ENCODE peak calls at places on chromosomes 4 and X, in six cellular contexts. One of them, this sample, is unnamed. For H3K36me3, the result is how much of the 10 kb centered on the place peaks cover.

GRCh38 chr4:148397006-148397673 is 45.1 kb downstream of the NR3C2 start:
- DNase-seq in WERI-Rb-1: no peak
- DNase-seq in lower lobe of right lung: no peak
- DNase-seq in CD8-positive, alpha-beta T cell: no peak
- DNase-seq in Peyer's patch: no peak
- DNase-seq in brain microvascular endothelial cell: no peak
- DNase-seq in this sample: no peak

GRCh38 chr4:101651778-101652177 is 138.8 kb upstream of the BANK1 start:
- DNase-seq in WERI-Rb-1: no peak
- DNase-seq in Peyer's patch: no peak
- DNase-seq in lower lobe of right lung: no peak
- DNase-seq in brain microvascular endothelial cell: no peak
- DNase-seq in CD8-positive, alpha-beta T cell: no peak
- DNase-seq in this sample: no peak

GRCh38 chr4:173436149-173436579 is 37.2 kb upstream of the SCRG1 start:
- DNase-seq in CD8-positive, alpha-beta T cell: no peak
- DNase-seq in Peyer's patch: no peak
- DNase-seq in brain microvascular endothelial cell: peak
- DNase-seq in lower lobe of right lung: no peak
- DNase-seq in WERI-Rb-1: no peak
- DNase-seq in this sample: no peak

GRCh38 chr4:13523591-13524503 is 20.5 kb downstream of the NKX3-2 start:
- DNase-seq in Peyer's patch: no peak
- DNase-seq in CD8-positive, alpha-beta T cell: no peak
- DNase-seq in WERI-Rb-1: peak
- DNase-seq in brain microvascular endothelial cell: no peak
- DNase-seq in lower lobe of right lung: no peak
- DNase-seq in this sample: no peak

GRCh38 chrX:34875204-34875603 is 67.4 kb upstream of the FAM47B start:
- DNase-seq in brain microvascular endothelial cell: peak
- DNase-seq in lower lobe of right lung: no peak
- DNase-seq in Peyer's patch: no peak
- DNase-seq in CD8-positive, alpha-beta T cell: no peak
- DNase-seq in WERI-Rb-1: no peak
- DNase-seq in this sample: no peak

GRCh38 chr4:5919044-5919443 is 26.2 kb upstream of the CRMP1 start:
- DNase-seq in brain microvascular endothelial cell: no peak
- DNase-seq in lower lobe of right lung: no peak
- DNase-seq in WERI-Rb-1: no peak
- DNase-seq in Peyer's patch: no peak
- DNase-seq in CD8-positive, alpha-beta T cell: no peak
- DNase-seq in this sample: no peak

GRCh38 chr4:8648296-8648695 is 55.7 kb downstream of the CPZ start:
- DNase-seq in CD8-positive, alpha-beta T cell: no peak
- DNase-seq in Peyer's patch: no peak
- DNase-seq in lower lobe of right lung: no peak
- DNase-seq in WERI-Rb-1: no peak
- DNase-seq in brain microvascular endothelial cell: no peak
- DNase-seq in this sample: no peak

GRCh38 chr4:57312296-57312695 is 202.1 kb upstream of the IGFBP7 start:
- DNase-seq in Peyer's patch: no peak
- DNase-seq in lower lobe of right lung: no peak
- DNase-seq in CD8-positive, alpha-beta T cell: no peak
- DNase-seq in WERI-Rb-1: no peak
- DNase-seq in brain microvascular endothelial cell: no peak
- DNase-seq in this sample: no peak

GRCh38 chr4:181475781-181476180 is 767.4 kb upstream of the TENM3 start:
- DNase-seq in Peyer's patch: no peak
- DNase-seq in lower lobe of right lung: no peak
- DNase-seq in WERI-Rb-1: no peak
- DNase-seq in brain microvascular endothelial cell: peak
- DNase-seq in CD8-positive, alpha-beta T cell: no peak
- DNase-seq in this sample: no peak

GRCh38 chrX:141903400-141904155 is at the start of gene MAGEC1:
- DNase-seq in brain microvascular endothelial cell: no peak
- DNase-seq in CD8-positive, alpha-beta T cell: no peak
- DNase-seq in lower lobe of right lung: no peak
- DNase-seq in Peyer's patch: no peak
- DNase-seq in WERI-Rb-1: peak
- DNase-seq in this sample: no peak

GRCh38 chr4:128354205-128354821 is 66.7 kb upstream of the PGRMC2 start:
- DNase-seq in brain microvascular endothelial cell: peak
- DNase-seq in WERI-Rb-1: no peak
- DNase-seq in lower lobe of right lung: no peak
- DNase-seq in Peyer's patch: no peak
- DNase-seq in CD8-positive, alpha-beta T cell: no peak
- DNase-seq in this sample: no peak

GRCh38 chr4:1609901-1610790 is 74.0 kb downstream of the FAM53A start:
- DNase-seq in WERI-Rb-1: no peak
- DNase-seq in CD8-positive, alpha-beta T cell: no peak
- DNase-seq in lower lobe of right lung: peak
- DNase-seq in Peyer's patch: no peak
- DNase-seq in brain microvascular endothelial cell: no peak
- DNase-seq in this sample: no peak

GRCh38 chr4:177051473-177052060 is 258.1 kb upstream of the NEIL3 start:
- DNase-seq in brain microvascular endothelial cell: no peak
- DNase-seq in WERI-Rb-1: peak
- DNase-seq in CD8-positive, alpha-beta T cell: no peak
- DNase-seq in lower lobe of right lung: no peak
- DNase-seq in Peyer's patch: no peak
- DNase-seq in this sample: no peak

GRCh38 chr4:147975902-147976301 is 244.0 kb downstream of the ARHGAP10 start:
- DNase-seq in lower lobe of right lung: no peak
- DNase-seq in brain microvascular endothelial cell: peak
- DNase-seq in WERI-Rb-1: no peak
- DNase-seq in CD8-positive, alpha-beta T cell: no peak
- DNase-seq in Peyer's patch: no peak
- DNase-seq in this sample: no peak

GRCh38 chr4:6909970-6910339 is 329 bp downstream of the TBC1D14 start:
- DNase-seq in brain microvascular endothelial cell: no peak
- DNase-seq in CD8-positive, alpha-beta T cell: peak
- DNase-seq in WERI-Rb-1: peak
- DNase-seq in lower lobe of right lung: peak
- DNase-seq in Peyer's patch: no peak
- DNase-seq in this sample: no peak

GRCh38 chrX:54824195-54824594 is 16.6 kb downstream of the MAGED2 start:
- DNase-seq in CD8-positive, alpha-beta T cell: no peak
- DNase-seq in brain microvascular endothelial cell: no peak
- DNase-seq in Peyer's patch: no peak
- DNase-seq in WERI-Rb-1: no peak
- DNase-seq in lower lobe of right lung: no peak
- DNase-seq in this sample: no peak

GRCh38 chrX:57951666-57952319 is 41.5 kb upstream of the ZXDA start:
- DNase-seq in Peyer's patch: no peak
- DNase-seq in lower lobe of right lung: peak
- DNase-seq in WERI-Rb-1: no peak
- DNase-seq in brain microvascular endothelial cell: no peak
- DNase-seq in CD8-positive, alpha-beta T cell: no peak
- DNase-seq in this sample: no peak

GRCh38 chrX:65596270-65596669 is 61.7 kb upstream of the LAS1L start:
- DNase-seq in Peyer's patch: no peak
- DNase-seq in brain microvascular endothelial cell: peak
- DNase-seq in CD8-positive, alpha-beta T cell: peak
- DNase-seq in lower lobe of right lung: no peak
- DNase-seq in WERI-Rb-1: no peak
- DNase-seq in this sample: no peak

GRCh38 chrX:109440475-109440874 is 41.4 kb downstream of the GUCY2F start:
- DNase-seq in brain microvascular endothelial cell: no peak
- DNase-seq in WERI-Rb-1: no peak
- DNase-seq in CD8-positive, alpha-beta T cell: no peak
- DNase-seq in Peyer's patch: no peak
- DNase-seq in lower lobe of right lung: no peak
- DNase-seq in this sample: peak

GRCh38 chrX:78029663-78030062 is 60.2 kb upstream of the PGAM4 start:
- DNase-seq in Peyer's patch: no peak
- DNase-seq in WERI-Rb-1: peak
- DNase-seq in CD8-positive, alpha-beta T cell: no peak
- DNase-seq in lower lobe of right lung: no peak
- DNase-seq in brain microvascular endothelial cell: peak
- DNase-seq in this sample: no peak
- TF ChIP-seq CTCF in Peyer's patch: peak
- TF ChIP-seq CTCF in WERI-Rb-1: peak
- TF ChIP-seq CTCF in CD8-positive, alpha-beta T cell: no peak
- TF ChIP-seq CTCF in lower lobe of right lung: peak
- TF ChIP-seq CTCF in brain microvascular endothelial cell: peak
- TF ChIP-seq CTCF in this sample: peak

GRCh38 chr4:153611679-153612078 is 72.4 kb upstream of the TLR2 start:
- DNase-seq in lower lobe of right lung: no peak
- DNase-seq in Peyer's patch: no peak
- DNase-seq in WERI-Rb-1: no peak
- DNase-seq in CD8-positive, alpha-beta T cell: no peak
- DNase-seq in brain microvascular endothelial cell: peak
- DNase-seq in this sample: no peak

GRCh38 chr4:153616005-153616555 is 68.0 kb upstream of the TLR2 start:
- DNase-seq in Peyer's patch: no peak
- DNase-seq in brain microvascular endothelial cell: no peak
- DNase-seq in lower lobe of right lung: no peak
- DNase-seq in CD8-positive, alpha-beta T cell: peak
- DNase-seq in WERI-Rb-1: no peak
- DNase-seq in this sample: no peak

GRCh38 chr4:153612878-153613277 is 71.2 kb upstream of the TLR2 start:
- DNase-seq in brain microvascular endothelial cell: no peak
- DNase-seq in WERI-Rb-1: no peak
- DNase-seq in Peyer's patch: no peak
- DNase-seq in lower lobe of right lung: no peak
- DNase-seq in CD8-positive, alpha-beta T cell: no peak
- DNase-seq in this sample: no peak

DNA sequence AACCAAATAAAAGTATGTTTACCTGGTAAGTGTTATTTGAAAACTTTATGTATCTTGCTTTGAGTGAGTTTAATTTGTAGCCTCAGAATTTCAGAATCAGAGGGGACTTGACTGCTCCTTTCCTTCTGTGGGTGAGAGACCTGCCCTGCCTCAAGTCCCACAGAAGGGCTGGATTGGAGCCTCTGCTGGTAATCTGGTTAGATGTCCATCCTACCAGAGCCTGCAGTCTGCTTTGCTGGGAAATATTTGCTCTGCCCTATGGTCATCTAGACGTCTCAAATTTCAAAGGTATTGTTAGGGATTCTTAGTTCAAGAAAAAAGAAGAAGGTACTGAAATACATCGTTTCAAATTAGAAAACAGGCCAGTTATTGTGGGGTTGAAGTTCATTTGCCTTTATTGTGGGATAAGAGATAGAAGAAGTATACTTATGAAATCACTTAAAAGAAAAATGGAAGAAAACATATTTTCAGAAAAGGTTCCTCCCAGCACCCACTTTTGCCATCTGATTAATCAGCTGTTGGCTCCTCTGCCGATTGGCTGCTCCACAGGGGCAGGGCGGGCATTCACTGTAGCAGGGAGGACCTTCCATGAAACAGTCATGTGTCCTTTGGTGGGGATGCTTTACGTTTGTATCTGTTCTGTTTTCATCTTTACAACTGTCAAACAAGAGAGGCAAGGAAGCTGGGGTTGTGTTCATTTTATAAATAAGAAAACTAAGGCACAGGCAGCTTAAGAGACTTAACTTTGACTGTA is 73.3 kb upstream of the TLR2 start:
- DNase-seq in CD8-positive, alpha-beta T cell: no peak
- DNase-seq in WERI-Rb-1: no peak
- DNase-seq in brain microvascular endothelial cell: no peak
- DNase-seq in lower lobe of right lung: no peak
- DNase-seq in Peyer's patch: no peak
- DNase-seq in this sample: no peak
- H3K36me3 ChIP-seq in CD8-positive, alpha-beta T cell: under half
- H3K36me3 ChIP-seq in WERI-Rb-1: under half
- H3K36me3 ChIP-seq in brain microvascular endothelial cell: under half
- H3K36me3 ChIP-seq in lower lobe of right lung: half or more
- H3K36me3 ChIP-seq in Peyer's patch: under half
- H3K36me3 ChIP-seq in this sample: under half

GRCh38 chr4:103786014-103786413 is 66.2 kb upstream of the TACR3 start:
- DNase-seq in CD8-positive, alpha-beta T cell: no peak
- DNase-seq in Peyer's patch: no peak
- DNase-seq in brain microvascular endothelial cell: peak
- DNase-seq in WERI-Rb-1: peak
- DNase-seq in lower lobe of right lung: no peak
- DNase-seq in this sample: peak
- TF ChIP-seq CTCF in CD8-positive, alpha-beta T cell: no peak
- TF ChIP-seq CTCF in Peyer's patch: no peak
- TF ChIP-seq CTCF in brain microvascular endothelial cell: peak
- TF ChIP-seq CTCF in WERI-Rb-1: peak
- TF ChIP-seq CTCF in lower lobe of right lung: peak
- TF ChIP-seq CTCF in this sample: peak

GRCh38 chr4:3514806-3515421 is 17.3 kb downstream of the LRPAP1 start:
- DNase-seq in CD8-positive, alpha-beta T cell: no peak
- DNase-seq in WERI-Rb-1: peak
- DNase-seq in brain microvascular endothelial cell: no peak
- DNase-seq in Peyer's patch: no peak
- DNase-seq in lower lobe of right lung: peak
- DNase-seq in this sample: no peak

GRCh38 chr4:3516061-3516835 is 16.0 kb downstream of the LRPAP1 start:
- DNase-seq in WERI-Rb-1: no peak
- DNase-seq in Peyer's patch: no peak
- DNase-seq in CD8-positive, alpha-beta T cell: no peak
- DNase-seq in lower lobe of right lung: peak
- DNase-seq in brain microvascular endothelial cell: no peak
- DNase-seq in this sample: no peak

GRCh38 chr4:3516836-3517730 is 15.1 kb downstream of the LRPAP1 start:
- DNase-seq in Peyer's patch: no peak
- DNase-seq in WERI-Rb-1: no peak
- DNase-seq in CD8-positive, alpha-beta T cell: no peak
- DNase-seq in brain microvascular endothelial cell: no peak
- DNase-seq in lower lobe of right lung: peak
- DNase-seq in this sample: no peak

GRCh38 chr4:3514221-3514780 is 17.9 kb downstream of the LRPAP1 start:
- DNase-seq in lower lobe of right lung: peak
- DNase-seq in Peyer's patch: no peak
- DNase-seq in CD8-positive, alpha-beta T cell: no peak
- DNase-seq in WERI-Rb-1: no peak
- DNase-seq in brain microvascular endothelial cell: no peak
- DNase-seq in this sample: no peak

DNA sequence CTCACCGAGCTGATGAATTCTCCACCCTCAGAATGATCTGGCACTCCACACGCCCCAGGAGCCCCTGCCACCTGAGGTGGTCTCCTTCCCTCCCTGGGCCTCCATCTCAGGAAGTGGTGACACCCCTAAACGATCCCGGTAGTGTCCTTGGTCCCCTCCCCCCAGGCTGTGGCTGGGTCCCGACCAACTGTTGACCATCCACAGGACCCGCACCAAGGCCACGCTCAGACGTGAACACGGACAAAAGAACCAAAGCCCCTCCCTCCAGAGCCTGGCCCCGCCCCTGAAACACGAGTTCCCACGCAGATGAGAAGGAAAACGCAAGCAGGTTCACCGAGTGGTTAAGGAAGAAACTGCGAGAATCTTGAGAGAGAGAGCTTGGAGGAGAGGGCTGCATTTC is 16.6 kb downstream of the LRPAP1 start:
- DNase-seq in lower lobe of right lung: peak
- DNase-seq in Peyer's patch: no peak
- DNase-seq in WERI-Rb-1: no peak
- DNase-seq in CD8-positive, alpha-beta T cell: no peak
- DNase-seq in brain microvascular endothelial cell: no peak
- DNase-seq in this sample: no peak
- H3K36me3 ChIP-seq in lower lobe of right lung: half or more
- H3K36me3 ChIP-seq in Peyer's patch: under half
- H3K36me3 ChIP-seq in WERI-Rb-1: half or more
- H3K36me3 ChIP-seq in CD8-positive, alpha-beta T cell: under half
- H3K36me3 ChIP-seq in brain microvascular endothelial cell: half or more
- H3K36me3 ChIP-seq in this sample: half or more

This sample was measured in GM06990.